ENCODE peak calls at places on chromosomes 7 and 10, in eight cellular contexts. F is HFFc6, B is DMS79, G is T-cell, O is type B pancreatic cell, W is endothelial cell, P is heart right ventricle, K is HCT116. L is an unnamed sample.

GRCh38 chr7:28768577-28769147 is 189.5 kb downstream of the TRIL start:
- DNase-seq in F (no peak), B (no peak), G (no peak), O (no peak), W (no peak), P (no peak), K (no peak), L (no peak)

GRCh38 chr10:29009464-29009863 is 279.4 kb upstream of the LYZL1 start:
- DNase-seq in F (no peak), B (no peak), G (no peak), O (no peak), W (no peak), P (no peak), K (no peak), L (no peak)

GRCh38 chr7:42522227-42522991 is 285.4 kb upstream of the GLI3 start:
- DNase-seq in F (no peak), B (no peak), G (no peak), O (no peak), W (no peak), P (no peak), K (no peak), L (no peak)

GRCh38 chr7:132588596-132588995 is 12.3 kb upstream of the PLXNA4 start:
- DNase-seq in F (no peak), B (no peak), G (no peak), O (no peak), W (no peak), P (no peak), K (no peak), L (no peak)

GRCh38 chr10:123390874-123391273 is 236.7 kb downstream of the BUB3 start:
- DNase-seq in F (no peak), B (no peak), G (no peak), O (no peak), W (no peak), P (no peak), K (no peak), L (no peak)

GRCh38 chr7:139374246-139374645 is 14.6 kb downstream of the LUC7L2 start:
- DNase-seq in F (no peak), B (no peak), G (no peak), O (no peak), W (no peak), P (no peak), K (no peak), L (no peak)

GRCh38 chr10:83943920-83944319 is 195.4 kb upstream of the GHITM start:
- DNase-seq in F (no peak), B (no peak), G (no peak), O (no peak), W (no peak), P (no peak), K (no peak), L (no peak)

GRCh38 chr10:76319666-76320065 is 888.2 kb downstream of the LRMDA start:
- DNase-seq in F (no peak), B (no peak), G (no peak), O (no peak), W (no peak), P (no peak), K (no peak), L (no peak)

GRCh38 chr10:132264966-132265877 is 42.5 kb downstream of the STK32C start:
- DNase-seq in F (no peak), B (peak), G (no peak), O (no peak), W (no peak), P (no peak), K (no peak), L (no peak)

GRCh38 chr10:69217119-69217754 is 2.9 kb upstream of the HKDC1 start:
- DNase-seq in F (peak), B (no peak), G (no peak), O (no peak), W (no peak), P (no peak), K (peak), L (no peak)

GRCh38 chr10:58137813-58138212 is 129.9 kb downstream of the IPMK start:
- DNase-seq in F (no peak), B (peak), G (no peak), O (no peak), W (no peak), P (no peak), K (no peak), L (no peak)

GRCh38 chr7:131071786-131072504 is 255.7 kb upstream of the MKLN1 start:
- DNase-seq in F (peak), B (no peak), G (no peak), O (no peak), W (no peak), P (peak), K (no peak), L (peak)

GRCh38 chr7:157832866-157833607 is 496.2 kb downstream of the DNAJB6 start:
- DNase-seq in F (no peak), B (no peak), G (no peak), O (no peak), W (no peak), P (no peak), K (no peak), L (no peak)

GRCh38 chr10:31118561-31118960 is 86.9 kb upstream of the ZNF438 start:
- DNase-seq in F (peak), B (no peak), G (no peak), O (no peak), W (no peak), P (no peak), K (no peak), L (no peak)

GRCh38 chr10:35025916-35026315 is 64.2 kb downstream of the CUL2 start:
- DNase-seq in F (peak), B (no peak), G (no peak), O (no peak), W (no peak), P (no peak), K (no peak), L (no peak)

GRCh38 chr7:27793780-27794179 is 53.8 kb downstream of the TAX1BP1 start:
- DNase-seq in F (peak), B (no peak), G (no peak), O (no peak), W (no peak), P (no peak), K (no peak), L (no peak)